ENCODE peak calls at places on chromosomes 12 and 14, in four cellular contexts. A is breast epithelium, T is HL-60, N is H1. M is an unnamed sample.

GRCh38 chr12:120316798-120317257 is 10.8 kb downstream of the PLA2G1B start:
- DNase-seq in A (no peak), T (no peak), N (peak), M (no peak)

GRCh38 chr12:59650594-59651229 is 54.9 kb downstream of the SLC16A7 start:
- DNase-seq in A (no peak), T (no peak), N (no peak), M (no peak)

GRCh38 chr14:101453225-101453624 is 108.1 kb upstream of the DIO3 start:
- DNase-seq in A (no peak), T (no peak), N (no peak), M (no peak)

GRCh38 chr14:22996823-22997301 is 13.1 kb downstream of the C14orf93 start:
- DNase-seq in A (no peak), T (no peak), N (no peak), M (no peak)

GRCh38 chr12:124568431-124569374 is 1.3 kb upstream of the NCOR2 start:
- DNase-seq in A (no peak), T (peak), N (peak), M (peak)

GRCh38 chr14:54617467-54617866 is 50.5 kb downstream of the SAMD4A start:
- DNase-seq in A (no peak), T (no peak), N (no peak), M (no peak)

GRCh38 chr12:110039085-110039807 is 9.1 kb downstream of the C12orf76 start:
- DNase-seq in A (no peak), T (no peak), N (no peak), M (no peak)

GRCh38 chr12:94760786-94761185 is 110.4 kb upstream of the TMCC3 start:
- DNase-seq in A (no peak), T (no peak), N (no peak), M (no peak)

GRCh38 chr14:96727980-96728717 is 69.0 kb upstream of the VRK1 start:
- DNase-seq in A (no peak), T (no peak), N (no peak), M (no peak)

GRCh38 chr14:92951912-92952471 is 29.0 kb downstream of the CHGA start:
- DNase-seq in A (peak), T (peak), N (peak), M (no peak)

GRCh38 chr12:49893753-49894752 is 9.6 kb downstream of the FAIM2 start:
- DNase-seq in A (peak), T (no peak), N (no peak), M (no peak)

GRCh38 chr14:88551936-88552565 is 2.8 kb downstream of the PTPN21 start:
- DNase-seq in A (no peak), T (no peak), N (peak), M (no peak)

GRCh38 chr14:20866963-20867362 is 24.2 kb upstream of the RNASE3 start:
- DNase-seq in A (no peak), T (no peak), N (no peak), M (no peak)

GRCh38 chr14:94797887-94798286 is 28.0 kb upstream of the GSC start:
- DNase-seq in A (no peak), T (no peak), N (no peak), M (no peak)

GRCh38 chr14:100025111-100025510 is 40.1 kb upstream of the EVL start:
- DNase-seq in A (no peak), T (peak), N (no peak), M (no peak)

GRCh38 chr14:92391746-92392145 is 68.8 kb downstream of the SLC24A4 start:
- DNase-seq in A (no peak), T (peak), N (no peak), M (no peak)

GRCh38 chr12:130476451-130476850 is 138.8 kb downstream of the PIWIL1 start:
- DNase-seq in A (no peak), T (no peak), N (no peak), M (no peak)

DNA sequence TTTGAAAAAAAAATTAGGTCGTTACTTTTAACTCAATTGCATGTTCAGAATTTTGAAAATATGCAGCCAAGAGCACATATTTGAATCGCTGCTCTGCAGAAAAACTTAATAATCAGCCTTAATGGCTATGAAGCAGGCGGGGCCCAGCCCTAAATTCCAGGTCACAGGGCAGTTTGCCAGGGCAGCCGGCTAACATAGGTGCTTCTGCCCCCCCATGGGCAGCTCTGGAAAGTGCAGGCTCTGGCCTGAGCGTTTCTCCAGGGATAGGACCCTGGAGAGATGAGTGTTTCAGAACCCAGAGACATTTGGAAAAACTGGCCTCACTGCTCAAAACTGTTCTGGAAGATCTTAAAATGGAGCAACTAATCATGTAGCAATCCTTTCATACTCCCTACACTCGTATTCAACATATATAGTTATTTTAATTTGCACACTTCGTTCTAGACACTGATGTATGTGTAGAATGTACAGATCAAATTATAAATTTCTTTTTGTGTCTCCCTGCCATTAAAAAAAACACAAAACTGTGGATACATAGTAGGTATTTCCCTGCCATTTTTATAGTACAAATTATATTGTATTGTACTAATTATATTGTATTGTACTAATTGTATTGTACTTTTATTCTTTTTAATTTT is 26.0 kb upstream of the PTGR2 start:
- DNase-seq in A (peak), T (peak), N (peak), M (no peak)
- TF ChIP-seq POLR2AphosphoS5 in A (peak), T (no peak), N (no peak), M (no peak)

GRCh38 chr12:4272014-4272975 is 1.3 kb upstream of the CCND2 start:
- DNase-seq in A (no peak), T (peak), N (peak), M (no peak)
- TF ChIP-seq POLR2AphosphoS5 in A (no peak), T (peak), N (no peak), M (peak)

GRCh38 chr14:75578099-75578785 is at the start of gene FLVCR2:
- DNase-seq in A (peak), T (peak), N (peak), M (no peak)
- TF ChIP-seq POLR2AphosphoS5 in A (no peak), T (no peak), N (no peak), M (no peak)

GRCh38 chr12:68364893-68365725 is 32.9 kb upstream of the MDM1 start:
- DNase-seq in A (peak), T (peak), N (peak), M (peak)
- TF ChIP-seq POLR2AphosphoS5 in A (peak), T (peak), N (peak), M (peak)

GRCh38 chr12:122203968-122204828 is 689 bp downstream of the B3GNT4 start:
- DNase-seq in A (peak), T (no peak), N (peak), M (no peak)

GRCh38 chr12:122202017-122202416 is 1.5 kb upstream of the B3GNT4 start:
- DNase-seq in A (no peak), T (no peak), N (no peak), M (no peak)

GRCh38 chr12:122201381-122201780 is 2.1 kb upstream of the B3GNT4 start:
- DNase-seq in A (no peak), T (no peak), N (no peak), M (no peak)

GRCh38 chr12:122204829-122205589 is 1.5 kb downstream of the B3GNT4 start:
- DNase-seq in A (peak), T (no peak), N (no peak), M (no peak)

GRCh38 chr12:122203301-122203967 is at the start of gene B3GNT4:
- DNase-seq in A (peak), T (no peak), N (peak), M (no peak)
- TF ChIP-seq POLR2AphosphoS5 in A (no peak), T (no peak), N (no peak), M (peak)

DNA sequence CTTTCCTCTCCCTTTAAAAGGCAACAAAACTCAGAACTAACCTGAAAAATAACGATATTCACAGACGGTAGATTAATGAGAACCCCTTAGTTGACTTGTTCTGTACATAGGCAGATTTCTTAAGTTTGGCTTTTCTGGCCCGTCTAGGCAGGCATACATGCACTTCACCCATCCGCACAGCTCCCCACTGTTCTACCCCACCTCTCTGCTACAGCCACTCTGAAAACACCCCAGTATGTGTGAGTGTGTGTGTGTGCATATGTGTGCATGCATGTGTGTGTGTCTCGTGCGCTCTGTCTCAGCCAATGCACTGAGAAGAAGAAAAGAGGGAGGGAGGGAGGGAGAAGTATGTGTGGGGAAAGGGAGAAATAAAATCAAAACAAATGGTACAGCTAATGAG is 1.9 kb upstream of the LMO3 start:
- DNase-seq in A (no peak), T (no peak), N (no peak), M (no peak)
- TF ChIP-seq POLR2AphosphoS5 in A (no peak), T (no peak), N (no peak), M (no peak)

GRCh38 chr14:68789798-68790655 is 2.8 kb downstream of the ZFP36L1 start:
- DNase-seq in A (no peak), T (no peak), N (peak), M (no peak)
- TF ChIP-seq POLR2AphosphoS5 in A (no peak), T (no peak), N (peak), M (no peak)

GRCh38 chr12:45728625-45729232 is 777 bp upstream of the ARID2 start:
- DNase-seq in A (peak), T (peak), N (peak), M (no peak)

GRCh38 chr12:45729233-45730115 is at the start of gene ARID2:
- DNase-seq in A (peak), T (peak), N (peak), M (no peak)

GRCh38 chr12:45730842-45731336 is 1.4 kb downstream of the ARID2 start:
- DNase-seq in A (no peak), T (no peak), N (no peak), M (no peak)

GRCh38 chr12:45731376-45731775 is 1.9 kb downstream of the ARID2 start:
- DNase-seq in A (no peak), T (no peak), N (no peak), M (no peak)

GRCh38 chr12:45730116-45730841 is 773 bp downstream of the ARID2 start:
- DNase-seq in A (no peak), T (peak), N (peak), M (no peak)
- TF ChIP-seq POLR2AphosphoS5 in A (peak), T (no peak), N (no peak), M (no peak)

DNA sequence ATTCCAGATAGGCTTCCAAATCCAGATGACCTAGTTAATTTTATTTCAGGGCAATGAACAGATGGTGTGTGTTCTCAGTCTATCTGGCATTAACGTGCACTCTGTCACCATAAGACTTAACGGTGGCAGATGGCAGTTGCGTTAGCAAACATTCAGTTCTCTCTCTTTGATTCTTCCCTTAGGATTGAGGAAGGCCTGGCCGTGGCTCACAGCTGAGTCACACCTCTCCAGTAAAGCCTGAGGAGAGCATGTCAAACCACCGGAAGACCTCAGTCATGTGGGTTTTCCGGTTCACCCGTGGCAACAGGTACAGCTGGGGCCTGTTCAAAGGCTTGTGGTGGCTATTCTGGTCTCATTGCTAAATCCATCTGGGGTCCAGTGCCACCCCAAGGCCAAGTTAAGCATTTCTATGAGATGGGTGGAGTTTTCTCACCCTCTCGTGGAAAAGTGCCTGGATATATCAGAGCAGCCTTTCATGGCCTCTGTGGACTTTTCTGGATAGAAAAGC is 545.1 kb upstream of the ATP2B1 start:
- DNase-seq in A (no peak), T (peak), N (no peak), M (no peak)
- TF ChIP-seq POLR2AphosphoS5 in A (no peak), T (peak), N (no peak), M (no peak)